ENCODE peak calls at places on chromosome 13, in four cellular contexts. G, X, N and W are unnamed samples.
A peak's percentile ranks its signal among the peaks of the same experiment; 100 is the strongest.

GRCh38 chr13:41019027-41019487 is at the start of gene ELF1:
- DNase-seq in X (peak; percentile 76), N (peak; percentile 59), G (no peak), W (no peak)

GRCh38 chr13:41107584-41108014 is 25.0 kb downstream of the KBTBD6 start:
- DNase-seq in X (peak; percentile 52), N (no peak), G (no peak), W (no peak)

GRCh38 chr13:77290342-77290741 is 36.6 kb downstream of the MYCBP2 start:
- DNase-seq in X (no peak), N (no peak), G (no peak), W (no peak)

GRCh38 chr13:40059540-40060232 is 404.2 kb downstream of the COG6 start:
- DNase-seq in G (no peak), X (no peak), N (no peak), W (no peak)

GRCh38 chr13:100208596-100208995 is 119.7 kb downstream of the PCCA start:
- DNase-seq in N (no peak), X (no peak), G (no peak), W (no peak)

GRCh38 chr13:71244181-71244580 is 622.8 kb downstream of the DACH1 start:
- DNase-seq in G (no peak), X (no peak), N (no peak), W (no peak)

GRCh38 chr13:113777311-113778260 is 18.6 kb downstream of the TMEM255B start:
- DNase-seq in G (no peak), X (peak; percentile 69), N (no peak), W (no peak)

GRCh38 chr13:80337011-80337688 is 3.8 kb downstream of the SPRY2 start:
- DNase-seq in X (no peak), N (no peak), G (no peak), W (no peak)

GRCh38 chr13:28499579-28499978 is 4.7 kb upstream of the FLT1 start:
- DNase-seq in G (no peak), N (no peak), X (no peak), W (no peak)
- H3K4me1 ChIP-seq in G (no peaks in the 10 kb centered on the region), N (peaks cover 9% of the 10 kb centered on the region), X (peaks cover 3% of the 10 kb centered on the region), W (no peaks in the 10 kb centered on the region)

DNA sequence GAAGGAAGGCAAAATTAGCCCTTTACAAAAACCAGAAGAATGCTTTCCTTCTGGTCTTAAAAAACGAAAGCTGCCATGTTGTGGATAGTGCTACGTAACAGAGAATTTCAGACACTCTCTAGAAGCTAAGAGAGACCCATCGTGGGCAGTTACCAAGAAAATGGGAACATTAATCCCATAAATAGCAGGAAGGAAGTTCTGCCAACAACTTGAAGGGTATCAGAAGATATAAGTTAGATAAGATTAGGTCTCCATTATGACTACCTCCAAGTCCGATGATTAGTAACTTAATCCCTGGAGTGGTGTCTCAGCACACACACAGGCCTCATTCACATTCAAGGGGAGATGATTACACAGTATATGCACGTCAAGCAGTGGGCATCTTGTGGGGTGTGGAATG is 115.7 kb upstream of the TRPC4 start:
- DNase-seq in G (no peak), X (no peak), N (no peak), W (no peak)
- H3K4me3 ChIP-seq in G (no peak overlapping the region), X (no peak overlapping the region), N (no peak overlapping the region), W (no peak overlapping the region)

DNA sequence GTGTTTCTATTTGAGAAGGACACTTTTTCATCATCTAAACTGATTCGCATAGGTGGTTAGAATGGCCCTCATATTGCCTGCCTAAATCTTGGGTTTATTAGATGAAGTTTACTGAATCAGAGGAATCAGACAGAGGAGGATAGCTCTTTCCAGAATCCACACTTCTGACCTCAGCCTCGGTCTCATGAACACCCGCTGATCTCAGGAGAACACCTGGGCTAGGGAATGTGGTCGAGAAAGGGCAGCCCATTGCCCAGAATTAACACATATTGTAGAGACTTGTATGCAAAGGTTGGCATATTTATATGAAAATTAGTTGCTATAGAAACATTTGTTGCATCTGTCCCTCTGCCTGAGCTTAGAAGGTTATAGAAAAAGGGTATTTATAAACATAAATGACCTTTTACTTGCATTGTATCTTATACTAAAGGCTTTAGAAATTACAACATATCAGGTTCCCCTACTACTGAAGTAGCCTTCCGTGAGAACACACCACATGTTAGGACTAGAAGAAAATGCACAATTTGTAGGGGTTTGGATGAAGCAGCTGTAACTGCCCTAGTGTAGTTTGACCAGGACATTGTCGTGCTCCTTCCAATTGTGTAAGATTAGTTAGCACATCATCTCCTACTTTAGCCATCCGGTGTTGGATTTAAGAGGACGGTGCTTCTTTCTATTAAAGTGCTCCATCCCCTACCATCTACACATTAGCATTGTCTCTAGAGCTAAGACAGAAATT is 103.8 kb downstream of the TNFRSF19 start:
- DNase-seq in G (no peak), N (no peak), X (no peak), W (peak; percentile 64)
- H3K4me1 ChIP-seq in G (no peaks in the 10 kb centered on the region), N (no peaks in the 10 kb centered on the region), X (no peaks in the 10 kb centered on the region), W (peaks cover 31% of the 10 kb centered on the region)

GRCh38 chr13:97434417-97435296 is 688 bp downstream of the RAP2A start:
- DNase-seq in N (peak; percentile 37), X (peak; percentile 45), G (peak; percentile 46), W (no peak)

GRCh38 chr13:97435794-97436193 is 1.8 kb downstream of the RAP2A start:
- DNase-seq in G (no peak), N (no peak), X (no peak), W (no peak)

GRCh38 chr13:97433727-97434416 is at the start of gene RAP2A:
- DNase-seq in X (peak; percentile 95), N (peak; percentile 90), G (peak; percentile 90), W (peak; percentile 94)

GRCh38 chr13:97436845-97437244 is 2.9 kb downstream of the RAP2A start:
- DNase-seq in X (no peak), G (no peak), N (no peak), W (no peak)

DNA sequence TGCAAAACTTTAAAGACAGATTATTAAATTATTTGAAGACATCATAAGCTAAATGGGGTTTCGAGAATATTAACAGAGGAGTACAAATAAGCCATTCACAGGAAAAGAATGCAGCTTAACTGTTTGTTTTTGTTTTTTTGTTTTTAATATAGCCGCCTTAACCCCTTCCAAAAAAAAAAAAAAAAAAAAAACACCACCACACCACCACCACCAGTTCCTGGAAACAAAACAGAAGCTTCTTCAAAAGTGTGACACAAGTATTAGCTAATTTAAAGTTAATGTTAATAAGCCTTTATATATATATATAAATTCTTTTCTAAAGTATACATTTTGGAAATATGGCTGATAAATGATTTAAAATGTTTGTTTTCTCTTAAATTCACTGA is 1.3 kb downstream of the RAP2A start:
- DNase-seq in N (no peak), G (no peak), X (no peak), W (no peak)
- H3K4me3 ChIP-seq in N (peak overlapping the region; percentile 72), G (peak overlapping the region; percentile 88), X (peak overlapping the region; percentile 67), W (peak overlapping the region; percentile 62)

GRCh38 chr13:51618626-51619025 is 34.4 kb downstream of the WDFY2 start:
- DNase-seq in N (no peak), G (no peak), X (no peak), W (no peak)

GRCh38 chr13:51623473-51623872 is 39.2 kb downstream of the WDFY2 start:
- DNase-seq in X (no peak), G (no peak), N (no peak), W (no peak)

GRCh38 chr13:51621597-51621996 is 37.3 kb downstream of the WDFY2 start:
- DNase-seq in N (no peak), X (no peak), G (no peak), W (no peak)

GRCh38 chr13:51620165-51620983 is 36.1 kb downstream of the WDFY2 start:
- DNase-seq in G (peak; percentile 42), N (no peak), X (no peak), W (no peak)

GRCh38 chr13:51619614-51620013 is 35.4 kb downstream of the WDFY2 start:
- DNase-seq in X (no peak), N (no peak), G (no peak), W (no peak)
- H3K4me1 ChIP-seq in X (peaks cover 2% of the 10 kb centered on the region), N (peaks cover 11% of the 10 kb centered on the region), G (no peaks in the 10 kb centered on the region), W (no peaks in the 10 kb centered on the region)

DNA sequence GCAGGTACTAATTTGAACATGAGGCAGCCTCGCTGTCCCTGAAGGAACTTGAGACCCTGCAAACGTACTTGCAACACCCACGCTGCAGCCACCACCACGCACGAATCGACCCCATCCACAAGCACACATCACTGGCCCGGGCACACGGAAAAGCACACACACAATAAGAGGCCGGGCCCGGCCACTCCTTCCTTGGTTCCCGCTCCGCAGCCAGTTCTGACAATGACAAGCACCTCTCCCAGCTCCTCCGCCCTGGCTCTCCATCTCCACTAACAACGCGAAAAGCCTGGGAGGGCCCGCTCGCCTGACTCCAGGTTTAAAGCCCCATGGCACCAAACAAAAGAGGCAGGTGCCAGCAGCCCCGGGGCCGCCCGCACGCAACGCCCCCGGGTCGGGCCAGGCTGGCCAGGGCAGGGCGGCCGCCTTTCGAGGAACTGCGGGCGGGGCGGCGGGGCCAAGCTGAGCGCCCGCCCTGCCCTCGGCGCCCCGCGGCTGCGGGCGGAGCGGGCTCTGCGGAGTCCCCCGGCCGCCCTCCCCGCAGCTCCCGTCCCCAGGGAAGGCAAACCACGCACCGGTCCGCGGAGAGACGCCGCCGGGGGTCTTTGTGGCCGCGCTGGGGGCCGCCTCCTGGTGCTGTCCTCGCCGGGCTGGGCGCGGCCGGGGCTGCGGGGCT is 504 bp downstream of the DCLK1 start:
- DNase-seq in G (peak; percentile 34), X (peak; percentile 48), N (no peak), W (peak; percentile 50)
- H3K4me3 ChIP-seq in G (peak overlapping the region; percentile 45), X (peak overlapping the region; percentile 16), N (peak overlapping the region; percentile 57), W (peak overlapping the region; percentile 48)

DNA sequence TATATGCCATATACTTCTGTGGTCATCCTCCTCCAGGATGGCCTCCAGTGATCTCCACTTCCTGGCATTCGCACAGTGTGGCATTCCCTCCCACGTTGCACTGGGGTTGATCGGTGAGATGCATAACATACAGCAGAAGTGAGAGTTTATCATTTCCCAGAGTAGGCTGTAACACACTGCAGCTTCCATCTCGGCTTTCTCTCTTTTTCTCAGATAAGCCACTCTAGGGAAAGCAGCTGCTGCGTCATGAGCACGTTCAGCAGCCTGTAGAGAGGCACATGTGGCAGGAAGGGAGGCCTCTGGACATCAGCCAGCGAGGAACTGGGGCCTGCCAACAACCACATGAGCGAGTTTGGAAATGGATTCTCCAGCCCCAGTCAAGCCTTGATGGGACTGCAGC is 807.1 kb downstream of the DIAPH3 start:
- DNase-seq in G (peak; percentile 31), N (no peak), X (no peak), W (no peak)
- H3K4me1 ChIP-seq in G (no peaks in the 10 kb centered on the region), N (no peaks in the 10 kb centered on the region), X (peaks cover 6% of the 10 kb centered on the region), W (no peaks in the 10 kb centered on the region)

GRCh38 chr13:73973156-73973555 is 161.0 kb downstream of the KLF12 start:
- DNase-seq in N (no peak), X (no peak), G (no peak), W (no peak)

GRCh38 chr13:73972503-73972902 is 161.7 kb downstream of the KLF12 start:
- DNase-seq in N (no peak), X (no peak), G (no peak), W (no peak)

GRCh38 chr13:73971481-73971880 is 162.7 kb downstream of the KLF12 start:
- DNase-seq in X (no peak), N (no peak), G (no peak), W (no peak)

GRCh38 chr13:73970413-73971055 is 163.7 kb downstream of the KLF12 start:
- DNase-seq in X (no peak), G (no peak), N (no peak), W (no peak)

GRCh38 chr13:73975767-73976166 is 158.4 kb downstream of the KLF12 start:
- DNase-seq in X (no peak), G (no peak), N (no peak), W (no peak)
- H3K4me3 ChIP-seq in X (no peak overlapping the region), G (no peak overlapping the region), N (no peak overlapping the region), W (no peak overlapping the region)